ENCODE peak calls at places on chromosomes 3 and 15, in nine cellular contexts. One of them, this sample, is unnamed.

GRCh38 chr15:65646486-65646885 is 24.7 kb downstream of the SLC24A1 start:
- DNase-seq in CD4-positive, alpha-beta T cell: no peak
- DNase-seq in AG10803: peak
- DNase-seq in nephron progenitor cell: no peak
- DNase-seq in testis: no peak
- DNase-seq in heart right ventricle: no peak
- DNase-seq in endothelial cell: no peak
- DNase-seq in Calu3: no peak
- DNase-seq in GM13976: peak
- DNase-seq in this sample: no peak

GRCh38 chr15:83312046-83312445 is 27.6 kb upstream of the BNC1 start:
- DNase-seq in CD4-positive, alpha-beta T cell: no peak
- DNase-seq in AG10803: no peak
- DNase-seq in nephron progenitor cell: no peak
- DNase-seq in testis: no peak
- DNase-seq in heart right ventricle: no peak
- DNase-seq in endothelial cell: no peak
- DNase-seq in Calu3: no peak
- DNase-seq in GM13976: no peak
- DNase-seq in this sample: no peak

GRCh38 chr3:150890831-150891230 is 14.4 kb downstream of the MINDY4B start:
- DNase-seq in CD4-positive, alpha-beta T cell: no peak
- DNase-seq in AG10803: no peak
- DNase-seq in nephron progenitor cell: no peak
- DNase-seq in testis: no peak
- DNase-seq in heart right ventricle: no peak
- DNase-seq in endothelial cell: no peak
- DNase-seq in Calu3: no peak
- DNase-seq in GM13976: no peak
- DNase-seq in this sample: no peak

GRCh38 chr15:90099868-90100854 is 2.1 kb downstream of the IDH2 start:
- DNase-seq in CD4-positive, alpha-beta T cell: no peak
- DNase-seq in AG10803: peak
- DNase-seq in nephron progenitor cell: no peak
- DNase-seq in testis: no peak
- DNase-seq in heart right ventricle: no peak
- DNase-seq in endothelial cell: no peak
- DNase-seq in Calu3: no peak
- DNase-seq in GM13976: no peak
- DNase-seq in this sample: peak

GRCh38 chr3:8491750-8492149 is 9.9 kb upstream of the LMCD1 start:
- DNase-seq in CD4-positive, alpha-beta T cell: no peak
- DNase-seq in AG10803: no peak
- DNase-seq in nephron progenitor cell: no peak
- DNase-seq in testis: no peak
- DNase-seq in heart right ventricle: no peak
- DNase-seq in endothelial cell: no peak
- DNase-seq in Calu3: no peak
- DNase-seq in GM13976: no peak
- DNase-seq in this sample: no peak

GRCh38 chr15:89179966-89180875 is 41.2 kb downstream of the RLBP1 start:
- DNase-seq in CD4-positive, alpha-beta T cell: no peak
- DNase-seq in AG10803: no peak
- DNase-seq in nephron progenitor cell: no peak
- DNase-seq in testis: no peak
- DNase-seq in heart right ventricle: no peak
- DNase-seq in endothelial cell: no peak
- DNase-seq in Calu3: no peak
- DNase-seq in GM13976: peak
- DNase-seq in this sample: peak

GRCh38 chr3:191303596-191303995 is 25.6 kb upstream of the CCDC50 start:
- DNase-seq in CD4-positive, alpha-beta T cell: no peak
- DNase-seq in AG10803: no peak
- DNase-seq in nephron progenitor cell: no peak
- DNase-seq in testis: no peak
- DNase-seq in heart right ventricle: no peak
- DNase-seq in endothelial cell: no peak
- DNase-seq in Calu3: no peak
- DNase-seq in GM13976: no peak
- DNase-seq in this sample: no peak

GRCh38 chr3:69970827-69971226 is 28.7 kb upstream of the SAMMSON start:
- DNase-seq in CD4-positive, alpha-beta T cell: no peak
- DNase-seq in AG10803: no peak
- DNase-seq in nephron progenitor cell: no peak
- DNase-seq in testis: no peak
- DNase-seq in heart right ventricle: no peak
- DNase-seq in endothelial cell: no peak
- DNase-seq in Calu3: no peak
- DNase-seq in GM13976: no peak
- DNase-seq in this sample: no peak

GRCh38 chr15:55661431-55661830 is 73.3 kb upstream of the PYGO1 start:
- DNase-seq in CD4-positive, alpha-beta T cell: no peak
- DNase-seq in AG10803: peak
- DNase-seq in nephron progenitor cell: no peak
- DNase-seq in testis: no peak
- DNase-seq in heart right ventricle: no peak
- DNase-seq in endothelial cell: no peak
- DNase-seq in Calu3: no peak
- DNase-seq in GM13976: no peak
- DNase-seq in this sample: no peak

GRCh38 chr15:38041576-38041975 is 107.1 kb downstream of the TMCO5A start:
- DNase-seq in CD4-positive, alpha-beta T cell: no peak
- DNase-seq in AG10803: peak
- DNase-seq in nephron progenitor cell: no peak
- DNase-seq in testis: no peak
- DNase-seq in heart right ventricle: no peak
- DNase-seq in endothelial cell: no peak
- DNase-seq in Calu3: no peak
- DNase-seq in GM13976: no peak
- DNase-seq in this sample: no peak

GRCh38 chr3:73043414-73043813 is 18.0 kb upstream of the EBLN2 start:
- DNase-seq in CD4-positive, alpha-beta T cell: no peak
- DNase-seq in AG10803: no peak
- DNase-seq in nephron progenitor cell: no peak
- DNase-seq in testis: no peak
- DNase-seq in heart right ventricle: no peak
- DNase-seq in endothelial cell: no peak
- DNase-seq in Calu3: no peak
- DNase-seq in GM13976: no peak
- DNase-seq in this sample: no peak

GRCh38 chr3:182179631-182180030 is 467.9 kb downstream of the SOX2 start:
- DNase-seq in CD4-positive, alpha-beta T cell: no peak
- DNase-seq in AG10803: no peak
- DNase-seq in nephron progenitor cell: no peak
- DNase-seq in testis: no peak
- DNase-seq in heart right ventricle: no peak
- DNase-seq in endothelial cell: no peak
- DNase-seq in Calu3: no peak
- DNase-seq in GM13976: no peak
- DNase-seq in this sample: no peak

GRCh38 chr15:70140031-70140542 is 42.4 kb upstream of the TLE3 start:
- DNase-seq in CD4-positive, alpha-beta T cell: no peak
- DNase-seq in AG10803: no peak
- DNase-seq in nephron progenitor cell: no peak
- DNase-seq in testis: no peak
- DNase-seq in heart right ventricle: no peak
- DNase-seq in endothelial cell: no peak
- DNase-seq in Calu3: no peak
- DNase-seq in GM13976: no peak
- DNase-seq in this sample: no peak

GRCh38 chr3:64594129-64594528 is 93.7 kb downstream of the ADAMTS9 start:
- DNase-seq in CD4-positive, alpha-beta T cell: no peak
- DNase-seq in AG10803: no peak
- DNase-seq in nephron progenitor cell: no peak
- DNase-seq in testis: peak
- DNase-seq in heart right ventricle: peak
- DNase-seq in endothelial cell: no peak
- DNase-seq in Calu3: no peak
- DNase-seq in GM13976: no peak
- DNase-seq in this sample: no peak

GRCh38 chr3:118842147-118842863 is 192.3 kb downstream of the IGSF11 start:
- DNase-seq in CD4-positive, alpha-beta T cell: no peak
- DNase-seq in AG10803: no peak
- DNase-seq in nephron progenitor cell: no peak
- DNase-seq in testis: no peak
- DNase-seq in heart right ventricle: no peak
- DNase-seq in endothelial cell: no peak
- DNase-seq in Calu3: no peak
- DNase-seq in GM13976: no peak
- DNase-seq in this sample: peak

GRCh38 chr3:179081885-179082284 is 10.3 kb upstream of the ZMAT3 start:
- DNase-seq in CD4-positive, alpha-beta T cell: no peak
- DNase-seq in AG10803: no peak
- DNase-seq in nephron progenitor cell: no peak
- DNase-seq in testis: no peak
- DNase-seq in heart right ventricle: no peak
- DNase-seq in endothelial cell: no peak
- DNase-seq in Calu3: no peak
- DNase-seq in GM13976: no peak
- DNase-seq in this sample: no peak

GRCh38 chr3:120352017-120352416 is 2.9 kb upstream of the LRRC58 start:
- DNase-seq in CD4-positive, alpha-beta T cell: no peak
- DNase-seq in AG10803: no peak
- DNase-seq in nephron progenitor cell: no peak
- DNase-seq in testis: no peak
- DNase-seq in heart right ventricle: no peak
- DNase-seq in endothelial cell: no peak
- DNase-seq in Calu3: no peak
- DNase-seq in GM13976: no peak
- DNase-seq in this sample: no peak

GRCh38 chr15:32723171-32723948 is 5.6 kb downstream of the GREM1 start:
- DNase-seq in CD4-positive, alpha-beta T cell: no peak
- DNase-seq in AG10803: no peak
- DNase-seq in nephron progenitor cell: no peak
- DNase-seq in testis: no peak
- DNase-seq in heart right ventricle: no peak
- DNase-seq in endothelial cell: no peak
- DNase-seq in Calu3: no peak
- DNase-seq in GM13976: peak
- DNase-seq in this sample: peak

GRCh38 chr15:77580991-77581682 is 51.6 kb downstream of the LINGO1 start:
- DNase-seq in CD4-positive, alpha-beta T cell: no peak
- DNase-seq in AG10803: peak
- DNase-seq in nephron progenitor cell: no peak
- DNase-seq in testis: no peak
- DNase-seq in heart right ventricle: peak
- DNase-seq in endothelial cell: no peak
- DNase-seq in Calu3: no peak
- DNase-seq in GM13976: no peak
- DNase-seq in this sample: no peak

GRCh38 chr3:99330281-99330680 is 308.1 kb upstream of the COL8A1 start:
- DNase-seq in CD4-positive, alpha-beta T cell: no peak
- DNase-seq in AG10803: no peak
- DNase-seq in nephron progenitor cell: no peak
- DNase-seq in testis: peak
- DNase-seq in heart right ventricle: no peak
- DNase-seq in endothelial cell: no peak
- DNase-seq in Calu3: no peak
- DNase-seq in GM13976: no peak
- DNase-seq in this sample: no peak

DNA sequence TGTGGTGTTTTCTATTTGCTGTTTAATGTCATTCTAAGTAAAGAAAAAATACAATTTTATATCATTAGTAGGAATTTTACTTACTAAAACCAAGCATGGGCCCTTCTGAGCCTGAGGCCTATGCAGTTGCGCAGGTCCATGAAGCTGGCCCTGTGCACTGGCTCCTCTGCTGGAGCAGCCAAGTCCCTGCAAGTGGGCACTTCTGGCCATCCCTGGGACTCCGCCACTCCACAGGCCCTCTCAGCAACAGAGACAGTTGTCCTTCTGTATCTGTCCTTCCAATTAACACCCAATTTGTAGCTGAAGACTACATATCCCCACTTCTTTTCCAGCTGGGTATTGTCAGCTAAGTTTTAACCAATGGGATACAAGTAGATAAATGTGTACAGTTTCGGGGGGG is 49.9 kb upstream of the RYK start:
- DNase-seq in CD4-positive, alpha-beta T cell: no peak
- DNase-seq in AG10803: no peak
- DNase-seq in nephron progenitor cell: no peak
- DNase-seq in testis: peak
- DNase-seq in heart right ventricle: no peak
- DNase-seq in endothelial cell: peak
- DNase-seq in Calu3: peak
- DNase-seq in GM13976: no peak
- DNase-seq in this sample: no peak
- TF ChIP-seq CTCF in CD4-positive, alpha-beta T cell: no peak
- TF ChIP-seq CTCF in AG10803: peak
- TF ChIP-seq CTCF in nephron progenitor cell: peak
- TF ChIP-seq CTCF in testis: no peak
- TF ChIP-seq CTCF in heart right ventricle: no peak
- TF ChIP-seq CTCF in endothelial cell: no peak
- TF ChIP-seq CTCF in Calu3: no peak
- TF ChIP-seq CTCF in GM13976: no peak
- TF ChIP-seq CTCF in this sample: no peak

DNA sequence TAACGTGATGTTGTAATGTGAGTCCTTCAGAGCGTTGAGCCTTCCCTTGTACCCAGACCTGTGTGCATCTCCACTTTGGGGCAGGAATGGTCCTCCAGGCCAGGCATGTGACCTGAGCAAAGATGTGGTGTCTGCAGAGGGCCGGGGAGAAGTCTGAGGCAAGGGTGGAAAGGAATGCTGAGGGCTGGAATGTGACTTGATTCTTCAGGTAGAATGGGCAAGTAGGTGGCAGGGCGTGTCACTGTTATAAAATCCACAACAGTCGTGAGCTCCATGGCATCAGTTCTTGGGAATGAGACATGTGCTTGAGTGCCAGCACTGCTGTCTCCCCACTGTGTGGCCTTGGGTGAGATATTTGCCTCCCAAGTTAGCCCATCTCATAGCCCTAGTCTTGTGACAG is 24.0 kb upstream of the BSN start:
- DNase-seq in CD4-positive, alpha-beta T cell: no peak
- DNase-seq in AG10803: no peak
- DNase-seq in nephron progenitor cell: no peak
- DNase-seq in testis: no peak
- DNase-seq in heart right ventricle: no peak
- DNase-seq in endothelial cell: no peak
- DNase-seq in Calu3: no peak
- DNase-seq in GM13976: no peak
- DNase-seq in this sample: no peak
- TF ChIP-seq CTCF in CD4-positive, alpha-beta T cell: no peak
- TF ChIP-seq CTCF in AG10803: no peak
- TF ChIP-seq CTCF in nephron progenitor cell: no peak
- TF ChIP-seq CTCF in testis: no peak
- TF ChIP-seq CTCF in heart right ventricle: no peak
- TF ChIP-seq CTCF in endothelial cell: no peak
- TF ChIP-seq CTCF in Calu3: no peak
- TF ChIP-seq CTCF in GM13976: no peak
- TF ChIP-seq CTCF in this sample: no peak

GRCh38 chr3:11530153-11530721 is 113.5 kb downstream of the VGLL4 start:
- DNase-seq in CD4-positive, alpha-beta T cell: no peak
- DNase-seq in AG10803: peak
- DNase-seq in nephron progenitor cell: peak
- DNase-seq in testis: peak
- DNase-seq in heart right ventricle: peak
- DNase-seq in endothelial cell: no peak
- DNase-seq in Calu3: no peak
- DNase-seq in GM13976: no peak
- DNase-seq in this sample: no peak
- TF ChIP-seq CTCF in CD4-positive, alpha-beta T cell: no peak
- TF ChIP-seq CTCF in AG10803: peak
- TF ChIP-seq CTCF in nephron progenitor cell: no peak
- TF ChIP-seq CTCF in testis: no peak
- TF ChIP-seq CTCF in heart right ventricle: no peak
- TF ChIP-seq CTCF in endothelial cell: no peak
- TF ChIP-seq CTCF in Calu3: no peak
- TF ChIP-seq CTCF in GM13976: no peak
- TF ChIP-seq CTCF in this sample: no peak

GRCh38 chr15:75928680-75929608 is 25.3 kb downstream of the FBXO22 start:
- DNase-seq in CD4-positive, alpha-beta T cell: no peak
- DNase-seq in AG10803: no peak
- DNase-seq in nephron progenitor cell: peak
- DNase-seq in testis: peak
- DNase-seq in heart right ventricle: no peak
- DNase-seq in endothelial cell: peak
- DNase-seq in Calu3: no peak
- DNase-seq in GM13976: no peak
- DNase-seq in this sample: no peak
- TF ChIP-seq CTCF in CD4-positive, alpha-beta T cell: no peak
- TF ChIP-seq CTCF in AG10803: peak
- TF ChIP-seq CTCF in nephron progenitor cell: peak
- TF ChIP-seq CTCF in testis: no peak
- TF ChIP-seq CTCF in heart right ventricle: peak
- TF ChIP-seq CTCF in endothelial cell: peak
- TF ChIP-seq CTCF in Calu3: no peak
- TF ChIP-seq CTCF in GM13976: no peak
- TF ChIP-seq CTCF in this sample: no peak